ENCODE peak calls at places on chromosomes 7 and 10, in seven cellular contexts. M is tibial artery; B is ovary; U is CD8-positive, alpha-beta memory T cell; A is upper lobe of right lung; D is H9; W is neuronal stem cell. P is an unnamed sample.

GRCh38 chr10:70967591-70968588 is 79.5 kb upstream of the PCBD1 start:
- DNase-seq in M (no peak), B (no peak), U (no peak), A (no peak), D (peak; percentile 34), W (peak; percentile 59), P (no peak)

GRCh38 chr7:7785349-7785973 is 67.1 kb upstream of the RPA3 start:
- DNase-seq in M (no peak), B (no peak), U (no peak), A (no peak), D (no peak), W (no peak), P (no peak)

GRCh38 chr7:3138992-3139391 is 95.3 kb upstream of the CARD11 start:
- DNase-seq in M (no peak), B (no peak), U (no peak), A (no peak), D (no peak), W (no peak), P (no peak)

GRCh38 chr10:17025444-17026295 is 103.9 kb downstream of the CUBN start:
- DNase-seq in M (peak; percentile 55), B (no peak), U (peak; percentile 26), A (no peak), D (no peak), W (no peak), P (peak; percentile 55)

GRCh38 chr10:95524358-95525032 is 36.7 kb downstream of the SORBS1 start:
- DNase-seq in M (no peak), B (no peak), U (no peak), A (no peak), D (no peak), W (no peak), P (no peak)

GRCh38 chr7:92614586-92615237 is 24.5 kb upstream of the FAM133B start:
- DNase-seq in M (no peak), B (no peak), U (no peak), A (no peak), D (no peak), W (no peak), P (peak; percentile 48)

GRCh38 chr7:64907641-64908326 is 4.7 kb downstream of the ZNF273 start:
- DNase-seq in M (no peak), B (no peak), U (no peak), A (no peak), D (no peak), W (no peak), P (no peak)

GRCh38 chr10:43225004-43225786 is 41.7 kb downstream of the RASGEF1A start:
- DNase-seq in M (peak; percentile 11), B (peak; percentile 13), U (no peak), A (no peak), D (peak; percentile 18), W (no peak), P (no peak)

GRCh38 chr7:51316262-51316665 is 345 bp downstream of the COBL start:
- DNase-seq in M (no peak), B (peak; percentile 46), U (no peak), A (peak; percentile 83), D (peak; percentile 59), W (no peak), P (no peak)
- H3K27ac ChIP-seq in M (no peak overlapping the region), B (no peak overlapping the region), U (no peak overlapping the region), A (peak overlapping the region; percentile 80), D (no peak overlapping the region), W (no peak overlapping the region), P (no peak overlapping the region)

GRCh38 chr7:122303522-122303970 is 1.0 kb downstream of the FEZF1 start:
- DNase-seq in M (no peak), B (no peak), U (no peak), A (no peak), D (no peak), W (no peak), P (no peak)

GRCh38 chr7:122304604-122304975 is at the start of gene FEZF1:
- DNase-seq in M (no peak), B (no peak), U (no peak), A (no peak), D (peak; percentile 77), W (peak; percentile 84), P (peak; percentile 87)

GRCh38 chr7:122303971-122304603 is 463 bp downstream of the FEZF1 start:
- DNase-seq in M (no peak), B (no peak), U (no peak), A (no peak), D (peak; percentile 77), W (no peak), P (peak; percentile 39)

GRCh38 chr7:122301858-122302745 is 2.4 kb downstream of the FEZF1 start:
- DNase-seq in M (no peak), B (no peak), U (no peak), A (no peak), D (peak; percentile 63), W (no peak), P (peak; percentile 81)

GRCh38 chr7:122302826-122303521 is 1.6 kb downstream of the FEZF1 start:
- DNase-seq in M (no peak), B (no peak), U (no peak), A (no peak), D (no peak), W (no peak), P (peak; percentile 42)
- H3K27me3 ChIP-seq in M (peaks cover 99% of the 10 kb centered on the region), B (peaks cover 11% of the 10 kb centered on the region), U (peaks cover 5% of the 10 kb centered on the region), A (peaks cover 96% of the 10 kb centered on the region), D (peaks cover 42% of the 10 kb centered on the region), W (peaks cover 100% of the 10 kb centered on the region), P (peaks cover 98% of the 10 kb centered on the region)

GRCh38 chr7:131075406-131075805 is 252.3 kb upstream of the MKLN1 start:
- DNase-seq in M (no peak), B (no peak), U (no peak), A (no peak), D (no peak), W (no peak), P (no peak)
- H3K4me1 ChIP-seq in M (no peaks in the 10 kb centered on the region), B (peaks cover 23% of the 10 kb centered on the region), U (peaks cover 74% of the 10 kb centered on the region), A (peaks cover 54% of the 10 kb centered on the region), D (no peaks in the 10 kb centered on the region), W (peaks cover 2% of the 10 kb centered on the region), P (peaks cover 46% of the 10 kb centered on the region)

DNA sequence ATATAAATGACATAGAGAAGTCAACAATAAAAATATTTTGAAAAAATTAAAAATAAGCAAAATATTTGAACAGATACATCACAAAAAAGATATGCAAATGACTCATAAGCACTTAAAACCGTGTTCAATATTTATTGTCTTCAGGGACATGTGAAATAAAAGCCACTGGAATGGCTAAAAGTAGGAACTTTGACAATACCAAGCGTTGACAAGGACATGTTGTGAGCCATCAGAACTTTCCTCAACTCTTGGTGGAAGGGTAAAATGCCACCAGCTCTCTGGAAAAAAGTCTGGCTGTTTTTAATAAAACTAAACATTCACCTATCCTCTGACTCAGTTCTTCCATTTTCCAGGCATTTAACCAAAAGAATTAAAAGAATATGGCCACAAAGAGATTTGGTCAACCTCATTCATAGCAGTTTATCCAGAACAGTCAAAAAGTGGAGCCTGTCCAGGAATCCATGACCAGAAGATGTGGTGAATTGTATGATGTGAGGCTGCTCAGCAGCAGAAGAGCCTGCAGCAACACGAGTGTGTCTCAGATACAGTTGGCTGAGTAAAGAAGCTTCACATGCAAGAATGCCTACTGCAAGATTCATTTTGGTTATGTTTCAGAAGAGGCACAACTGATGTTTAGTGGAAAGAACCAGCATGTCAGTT is 7.1 kb upstream of the KLF6 start:
- DNase-seq in M (no peak), B (no peak), U (no peak), A (no peak), D (no peak), W (no peak), P (peak; percentile 84)
- H3K27ac ChIP-seq in M (no peak overlapping the region), B (no peak overlapping the region), U (no peak overlapping the region), A (no peak overlapping the region), D (no peak overlapping the region), W (no peak overlapping the region), P (peak overlapping the region; percentile 55)

DNA sequence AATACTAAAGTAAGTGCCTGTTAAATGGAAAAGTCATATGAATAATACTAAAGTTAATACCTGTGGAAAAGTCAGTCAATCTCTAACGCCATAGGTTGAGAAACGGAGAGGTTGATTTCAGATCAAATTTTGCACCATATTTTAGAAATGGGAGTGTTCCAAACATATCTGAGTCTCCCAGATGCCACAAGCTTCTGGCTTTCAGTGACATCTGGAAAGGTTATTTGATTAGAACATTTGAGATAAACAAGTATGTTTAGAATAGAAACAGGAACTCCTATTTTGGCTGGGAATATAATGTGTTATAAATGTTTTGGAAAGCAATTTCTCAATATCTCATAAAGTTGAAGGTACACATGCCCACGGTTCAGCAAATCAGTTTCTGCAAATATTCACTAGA is 5.8 kb downstream of the MACC1 start:
- DNase-seq in M (no peak), B (no peak), U (no peak), A (no peak), D (no peak), W (no peak), P (no peak)
- H3K27me3 ChIP-seq in M (no peaks in the 10 kb centered on the region), B (no peaks in the 10 kb centered on the region), U (no peaks in the 10 kb centered on the region), A (no peaks in the 10 kb centered on the region), D (no peaks in the 10 kb centered on the region), W (no peaks in the 10 kb centered on the region), P (no peaks in the 10 kb centered on the region)

DNA sequence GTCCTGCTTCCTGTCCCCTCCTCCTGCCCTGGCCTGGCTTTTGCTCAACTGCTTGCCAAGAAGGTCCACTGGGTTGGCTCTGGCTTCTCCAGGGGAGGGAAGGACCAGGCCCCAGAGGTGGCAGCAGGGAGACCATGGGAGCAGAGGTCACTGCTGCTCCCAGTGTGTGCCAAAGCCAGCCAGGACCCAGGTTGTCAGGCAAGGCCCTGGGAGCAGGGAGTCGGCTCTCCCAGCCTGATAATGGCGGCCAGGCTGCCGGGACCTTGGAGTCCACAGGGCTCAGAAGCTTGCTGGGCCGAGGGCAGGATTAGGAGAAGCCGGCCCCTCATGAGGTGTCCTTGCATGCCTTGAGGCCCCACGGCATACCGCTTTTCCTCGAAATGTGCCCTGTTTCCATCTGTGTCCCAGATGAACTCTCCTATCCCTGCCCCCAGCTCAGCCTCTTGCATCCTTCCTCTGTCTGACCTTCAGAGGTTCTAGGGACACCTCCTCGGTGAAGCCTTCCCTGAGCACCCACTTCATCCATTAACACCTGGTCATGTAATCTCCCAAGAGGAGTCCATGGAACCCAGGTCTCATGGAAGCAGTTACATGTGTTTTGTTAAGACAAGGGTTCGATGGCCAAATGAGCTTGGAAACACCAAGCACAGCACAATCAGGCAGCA is 124.0 kb downstream of the NEURL1 start:
- DNase-seq in M (no peak), B (peak; percentile 53), U (no peak), A (no peak), D (no peak), W (no peak), P (peak; percentile 77)
- H3K4me1 ChIP-seq in M (peaks cover 26% of the 10 kb centered on the region), B (peaks cover 46% of the 10 kb centered on the region), U (no peaks in the 10 kb centered on the region), A (peaks cover 29% of the 10 kb centered on the region), D (peaks cover 2% of the 10 kb centered on the region), W (peaks cover 4% of the 10 kb centered on the region), P (peaks cover 69% of the 10 kb centered on the region)

DNA sequence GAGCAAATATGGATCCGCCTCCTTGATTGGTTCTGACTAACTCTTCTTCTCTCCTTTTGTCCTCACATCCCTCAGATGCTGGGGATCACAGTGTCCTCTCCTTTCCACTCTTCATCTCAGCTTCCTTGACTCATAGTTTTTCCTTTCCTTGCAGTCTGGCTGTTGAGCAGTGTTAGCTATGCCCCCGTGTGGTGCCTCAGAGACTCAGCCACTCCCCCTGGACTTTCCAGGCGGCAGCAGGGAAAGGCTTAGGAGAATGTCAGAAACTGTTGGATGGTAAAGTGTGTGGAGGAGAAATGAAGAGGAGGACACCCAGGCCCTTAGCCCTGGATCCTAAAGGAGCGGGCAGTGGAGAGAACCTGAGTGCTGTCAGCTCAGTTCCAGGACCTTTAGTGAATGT is 267.5 kb downstream of the CELF2 start:
- DNase-seq in M (no peak), B (no peak), U (no peak), A (no peak), D (no peak), W (no peak), P (no peak)
- H3K27ac ChIP-seq in M (no peak overlapping the region), B (no peak overlapping the region), U (no peak overlapping the region), A (no peak overlapping the region), D (no peak overlapping the region), W (no peak overlapping the region), P (no peak overlapping the region)

GRCh38 chr7:27146491-27147210 is 923 bp downstream of the HOXA6 start:
- DNase-seq in M (no peak), B (no peak), U (no peak), A (no peak), D (no peak), W (no peak), P (peak; percentile 76)
- H3K27me3 ChIP-seq in M (no peaks in the 10 kb centered on the region), B (no peaks in the 10 kb centered on the region), U (peaks cover 49% of the 10 kb centered on the region), A (peaks cover 68% of the 10 kb centered on the region), D (peaks cover 94% of the 10 kb centered on the region), W (peaks cover 99% of the 10 kb centered on the region), P (no peaks in the 10 kb centered on the region)